ENCODE peak calls at places on chromosomes 12 and 14, in eight cellular contexts. One of them, this sample, is unnamed.

GRCh38 chr12:96907681-96908163 is 665 bp downstream of the NEDD1 start:
- DNase-seq in astrocyte of the cerebellum: no peak
- DNase-seq in NCI-H1105: peak; percentile 7
- DNase-seq in thoracic aorta: no peak
- DNase-seq in stimulated activated CD4-positive, alpha-beta T cell treated with anti-CD3 and anti-CD28 coated beads, Interleukin-12 subunit alpha, Interleukin-12 subunit beta, amount 100 ng/mL, for 48 hours: no peak
- DNase-seq in lower lobe of right lung: no peak
- DNase-seq in naive thymus-derived CD4-positive, alpha-beta T cell: peak; percentile 36
- DNase-seq in transverse colon: peak; percentile 14
- DNase-seq in this sample: no peak

GRCh38 chr14:103318750-103319419 is 15.2 kb upstream of the EIF5 start:
- DNase-seq in astrocyte of the cerebellum: no peak
- DNase-seq in NCI-H1105: no peak
- DNase-seq in thoracic aorta: no peak
- DNase-seq in stimulated activated CD4-positive, alpha-beta T cell treated with anti-CD3 and anti-CD28 coated beads, Interleukin-12 subunit alpha, Interleukin-12 subunit beta, amount 100 ng/mL, for 48 hours: no peak
- DNase-seq in lower lobe of right lung: no peak
- DNase-seq in naive thymus-derived CD4-positive, alpha-beta T cell: no peak
- DNase-seq in transverse colon: no peak
- DNase-seq in this sample: no peak

GRCh38 chr12:54020587-54020969 is 7.7 kb upstream of the HOXC6 start:
- DNase-seq in astrocyte of the cerebellum: no peak
- DNase-seq in NCI-H1105: no peak
- DNase-seq in thoracic aorta: no peak
- DNase-seq in stimulated activated CD4-positive, alpha-beta T cell treated with anti-CD3 and anti-CD28 coated beads, Interleukin-12 subunit alpha, Interleukin-12 subunit beta, amount 100 ng/mL, for 48 hours: no peak
- DNase-seq in lower lobe of right lung: no peak
- DNase-seq in naive thymus-derived CD4-positive, alpha-beta T cell: no peak
- DNase-seq in transverse colon: no peak
- DNase-seq in this sample: no peak

GRCh38 chr12:47547077-47547476 is 158.8 kb downstream of the RPAP3 start:
- DNase-seq in astrocyte of the cerebellum: no peak
- DNase-seq in NCI-H1105: no peak
- DNase-seq in thoracic aorta: no peak
- DNase-seq in stimulated activated CD4-positive, alpha-beta T cell treated with anti-CD3 and anti-CD28 coated beads, Interleukin-12 subunit alpha, Interleukin-12 subunit beta, amount 100 ng/mL, for 48 hours: no peak
- DNase-seq in lower lobe of right lung: no peak
- DNase-seq in naive thymus-derived CD4-positive, alpha-beta T cell: no peak
- DNase-seq in transverse colon: no peak
- DNase-seq in this sample: no peak

GRCh38 chr14:95359974-95360826 is 40.5 kb upstream of the CLMN start:
- DNase-seq in astrocyte of the cerebellum: peak; percentile 22
- DNase-seq in NCI-H1105: no peak
- DNase-seq in thoracic aorta: no peak
- DNase-seq in stimulated activated CD4-positive, alpha-beta T cell treated with anti-CD3 and anti-CD28 coated beads, Interleukin-12 subunit alpha, Interleukin-12 subunit beta, amount 100 ng/mL, for 48 hours: no peak
- DNase-seq in lower lobe of right lung: no peak
- DNase-seq in naive thymus-derived CD4-positive, alpha-beta T cell: no peak
- DNase-seq in transverse colon: no peak
- DNase-seq in this sample: no peak

GRCh38 chr12:50365709-50366406 is 30.6 kb downstream of the FAM186A start:
- DNase-seq in astrocyte of the cerebellum: no peak
- DNase-seq in NCI-H1105: no peak
- DNase-seq in thoracic aorta: no peak
- DNase-seq in stimulated activated CD4-positive, alpha-beta T cell treated with anti-CD3 and anti-CD28 coated beads, Interleukin-12 subunit alpha, Interleukin-12 subunit beta, amount 100 ng/mL, for 48 hours: no peak
- DNase-seq in lower lobe of right lung: no peak
- DNase-seq in naive thymus-derived CD4-positive, alpha-beta T cell: no peak
- DNase-seq in transverse colon: no peak
- DNase-seq in this sample: no peak

GRCh38 chr14:59417301-59417700 is 47.9 kb downstream of the GPR135 start:
- DNase-seq in astrocyte of the cerebellum: no peak
- DNase-seq in NCI-H1105: no peak
- DNase-seq in thoracic aorta: no peak
- DNase-seq in stimulated activated CD4-positive, alpha-beta T cell treated with anti-CD3 and anti-CD28 coated beads, Interleukin-12 subunit alpha, Interleukin-12 subunit beta, amount 100 ng/mL, for 48 hours: no peak
- DNase-seq in lower lobe of right lung: no peak
- DNase-seq in naive thymus-derived CD4-positive, alpha-beta T cell: no peak
- DNase-seq in transverse colon: no peak
- DNase-seq in this sample: no peak

GRCh38 chr12:132700212-132700913 is 10.3 kb upstream of the PGAM5 start:
- DNase-seq in astrocyte of the cerebellum: no peak
- DNase-seq in NCI-H1105: no peak
- DNase-seq in thoracic aorta: no peak
- DNase-seq in stimulated activated CD4-positive, alpha-beta T cell treated with anti-CD3 and anti-CD28 coated beads, Interleukin-12 subunit alpha, Interleukin-12 subunit beta, amount 100 ng/mL, for 48 hours: no peak
- DNase-seq in lower lobe of right lung: no peak
- DNase-seq in naive thymus-derived CD4-positive, alpha-beta T cell: no peak
- DNase-seq in transverse colon: no peak
- DNase-seq in this sample: no peak

GRCh38 chr12:124695861-124696260 is 128.4 kb upstream of the NCOR2 start:
- DNase-seq in astrocyte of the cerebellum: no peak
- DNase-seq in NCI-H1105: no peak
- DNase-seq in thoracic aorta: no peak
- DNase-seq in stimulated activated CD4-positive, alpha-beta T cell treated with anti-CD3 and anti-CD28 coated beads, Interleukin-12 subunit alpha, Interleukin-12 subunit beta, amount 100 ng/mL, for 48 hours: no peak
- DNase-seq in lower lobe of right lung: no peak
- DNase-seq in naive thymus-derived CD4-positive, alpha-beta T cell: no peak
- DNase-seq in transverse colon: no peak
- DNase-seq in this sample: no peak

GRCh38 chr12:96221391-96221790 is 27.2 kb downstream of the ELK3 start:
- DNase-seq in astrocyte of the cerebellum: no peak
- DNase-seq in NCI-H1105: no peak
- DNase-seq in thoracic aorta: no peak
- DNase-seq in stimulated activated CD4-positive, alpha-beta T cell treated with anti-CD3 and anti-CD28 coated beads, Interleukin-12 subunit alpha, Interleukin-12 subunit beta, amount 100 ng/mL, for 48 hours: no peak
- DNase-seq in lower lobe of right lung: no peak
- DNase-seq in naive thymus-derived CD4-positive, alpha-beta T cell: no peak
- DNase-seq in transverse colon: no peak
- DNase-seq in this sample: no peak

GRCh38 chr14:73467377-73467776 is 9.0 kb upstream of the NUMB start:
- DNase-seq in astrocyte of the cerebellum: no peak
- DNase-seq in NCI-H1105: no peak
- DNase-seq in thoracic aorta: no peak
- DNase-seq in stimulated activated CD4-positive, alpha-beta T cell treated with anti-CD3 and anti-CD28 coated beads, Interleukin-12 subunit alpha, Interleukin-12 subunit beta, amount 100 ng/mL, for 48 hours: peak; percentile 54
- DNase-seq in lower lobe of right lung: peak; percentile 64
- DNase-seq in naive thymus-derived CD4-positive, alpha-beta T cell: no peak
- DNase-seq in transverse colon: no peak
- DNase-seq in this sample: peak; percentile 62

GRCh38 chr14:105426416-105427130 is 6.9 kb downstream of the MTA1 start:
- DNase-seq in astrocyte of the cerebellum: no peak
- DNase-seq in NCI-H1105: no peak
- DNase-seq in thoracic aorta: no peak
- DNase-seq in stimulated activated CD4-positive, alpha-beta T cell treated with anti-CD3 and anti-CD28 coated beads, Interleukin-12 subunit alpha, Interleukin-12 subunit beta, amount 100 ng/mL, for 48 hours: no peak
- DNase-seq in lower lobe of right lung: no peak
- DNase-seq in naive thymus-derived CD4-positive, alpha-beta T cell: no peak
- DNase-seq in transverse colon: no peak
- DNase-seq in this sample: no peak